ENCODE peak calls at places on chromosomes 6 and 20, in four cellular contexts. Y is NCI-H2171 treated with DMSO at 0.1 percent for 48 hours; W is GM20000; D is activated CD8-positive, alpha-beta memory T cell treated with anti-CD3 and anti-CD28 coated beads, Interleukin-2, amount 50 U/mL, for 4 hours. O is an unnamed sample.

GRCh38 chr20:35954907-35955251 is 577 bp upstream of the SCAND1 start:
- DNase-seq in Y (peak), W (peak), D (no peak), O (no peak)

GRCh38 chr6:14038636-14039035 is 78.9 kb upstream of the CD83 start:
- DNase-seq in Y (peak), W (no peak), D (no peak), O (no peak)

GRCh38 chr20:31475032-31475431 is at the start of the genes DEFB124 and REM1:
- DNase-seq in Y (no peak), W (no peak), D (no peak), O (no peak)

GRCh38 chr6:19852090-19852457 is 14.9 kb downstream of the ID4 start:
- DNase-seq in Y (no peak), W (no peak), D (no peak), O (no peak)

GRCh38 chr20:35652641-35653429 is 11.9 kb downstream of the CPNE1 start:
- DNase-seq in Y (no peak), W (no peak), D (no peak), O (no peak)

GRCh38 chr20:34268851-34269668 is 27.8 kb downstream of the ASIP start:
- DNase-seq in Y (no peak), W (peak), D (peak), O (no peak)

GRCh38 chr6:108707328-108707976 is 140.8 kb upstream of the ARMC2 start:
- DNase-seq in Y (no peak), W (no peak), D (no peak), O (no peak)

GRCh38 chr20:1336699-1337387 is 7.9 kb upstream of the SDCBP2 start:
- DNase-seq in Y (no peak), W (no peak), D (no peak), O (no peak)

GRCh38 chr6:139962663-139963314 is 588.3 kb upstream of the CITED2 start:
- DNase-seq in Y (no peak), W (no peak), D (no peak), O (no peak)

GRCh38 chr6:33414592-33415271 is 3.2 kb downstream of the CUTA start:
- DNase-seq in Y (no peak), W (no peak), D (no peak), O (peak)

GRCh38 chr20:31670371-31671228 is 32.9 kb downstream of the COX4I2 start:
- DNase-seq in Y (no peak), W (no peak), D (no peak), O (no peak)

GRCh38 chr6:170516783-170517616 is 36.1 kb downstream of the PSMB1 start:
- DNase-seq in Y (peak), W (peak), D (peak), O (peak)